ENCODE peak calls at places on chromosomes 6 and 20, in seven cellular contexts. F is vagina, Y is PC-9, I is transverse colon, V is heart right ventricle, R is left lung, G is mammary epithelial cell. N is an unnamed sample.
A peak's percentile ranks its signal among the peaks of the same experiment; 100 is the strongest.

GRCh38 chr20:23551786-23552185 is 16.5 kb downstream of the CST9L start:
- DNase-seq in F (no peak), Y (no peak), V (no peak), I (no peak), G (no peak), R (no peak), N (no peak)

GRCh38 chr6:24126586-24127192 is 674 bp downstream of the NRSN1 start:
- DNase-seq in I (peak; percentile 21), R (no peak), V (peak; percentile 28), G (peak; percentile 40), Y (peak; percentile 43), F (no peak), N (no peak)

GRCh38 chr20:23879811-23880374 is 345 bp upstream of the CST5 start:
- DNase-seq in R (no peak), F (no peak), Y (peak; percentile 96), I (no peak), V (no peak), G (peak; percentile 58), N (no peak)

GRCh38 chr6:110814488-110815259 is 595 bp downstream of the CDK19 start:
- DNase-seq in G (peak; percentile 50), Y (no peak), R (peak; percentile 93), V (peak; percentile 44), I (peak; percentile 61), F (no peak), N (no peak)

GRCh38 chr6:138507977-138508675 is 8.8 kb upstream of the NHSL1 start:
- DNase-seq in G (no peak), R (no peak), F (no peak), V (no peak), Y (no peak), I (peak; percentile 54), N (no peak)

GRCh38 chr20:2696646-2697045 is 4.1 kb downstream of the EBF4 start:
- DNase-seq in V (no peak), G (no peak), Y (no peak), I (no peak), R (no peak), F (peak; percentile 52), N (no peak)

GRCh38 chr20:34269996-34270627 is 28.9 kb downstream of the ASIP start:
- DNase-seq in R (no peak), V (no peak), I (peak; percentile 19), G (no peak), F (no peak), Y (no peak), N (no peak)

GRCh38 chr6:119533603-119534279 is 184.2 kb upstream of the MAN1A1 start:
- DNase-seq in R (no peak), Y (peak; percentile 40), V (no peak), G (peak; percentile 83), F (no peak), I (no peak), N (no peak)

GRCh38 chr6:39166189-39166917 is 51.4 kb upstream of the SAYSD1 start:
- DNase-seq in I (peak; percentile 84), V (peak; percentile 58), G (peak; percentile 33), Y (peak; percentile 64), F (no peak), R (peak; percentile 97), N (peak; percentile 72)

GRCh38 chr20:44805991-44806729 is 4.2 kb downstream of the RIMS4 start:
- DNase-seq in I (no peak), V (peak; percentile 8), Y (no peak), G (no peak), R (peak; percentile 77), F (no peak), N (no peak)

GRCh38 chr20:53216478-53216855 is 244.3 kb downstream of the TSHZ2 start:
- DNase-seq in I (no peak), F (no peak), G (no peak), Y (no peak), R (no peak), V (no peak), N (no peak)

GRCh38 chr20:53047203-53047602 is 75.0 kb downstream of the TSHZ2 start:
- DNase-seq in R (no peak), Y (no peak), V (no peak), G (no peak), F (no peak), I (no peak), N (no peak)

GRCh38 chr6:13307508-13307995 is 20.8 kb downstream of the TBC1D7 start:
- DNase-seq in F (no peak), V (no peak), R (peak; percentile 81), I (no peak), Y (peak; percentile 61), G (peak; percentile 13), N (no peak)

DNA sequence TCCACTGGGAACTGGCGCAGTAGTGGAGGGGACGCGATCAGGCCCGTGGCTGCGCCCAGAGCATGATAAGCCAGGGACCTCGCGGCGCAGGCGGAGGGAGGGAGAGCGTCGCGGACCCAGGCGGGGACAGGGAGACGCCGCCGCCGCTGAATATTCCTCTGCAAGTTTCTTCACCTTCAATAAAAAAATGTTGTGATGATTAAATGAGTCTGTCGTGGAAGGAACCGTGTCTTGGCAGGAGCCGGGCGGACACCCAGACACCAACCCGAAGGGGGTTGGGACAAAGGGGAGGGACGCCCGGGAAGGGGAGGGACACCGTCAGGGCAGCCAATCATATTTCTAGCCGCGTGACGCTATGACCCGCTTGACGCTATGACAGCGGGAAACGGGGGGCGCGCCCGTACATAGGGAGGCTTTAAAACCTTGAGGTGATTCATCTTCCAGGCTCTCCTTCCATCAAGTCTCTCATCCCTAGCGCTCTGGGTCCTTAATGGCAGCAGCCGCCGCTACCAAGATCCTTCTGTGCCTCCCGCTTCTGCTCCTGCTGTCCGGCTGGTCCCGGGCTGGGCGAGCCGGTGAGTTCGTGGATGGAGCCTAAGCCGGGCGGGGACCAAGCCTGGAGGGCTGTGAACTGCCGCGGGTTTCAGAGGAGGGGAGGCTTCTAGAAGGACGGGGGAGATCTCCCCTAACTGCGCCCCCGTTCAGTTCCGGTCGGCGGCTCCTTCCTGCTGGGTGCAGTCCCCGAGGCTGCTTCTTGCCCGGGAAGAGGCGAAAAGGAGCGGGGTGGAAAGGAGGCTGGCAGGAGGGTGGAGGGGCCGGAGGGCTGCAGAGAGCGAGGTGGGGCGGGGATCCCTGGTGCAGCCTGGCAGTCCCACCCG is at the start of gene ULBP2:
- DNase-seq in F (peak; percentile 91), G (peak; percentile 97), Y (peak; percentile 75), V (peak; percentile 91), I (peak; percentile 73), R (peak; percentile 87), N (peak; percentile 92)
- TF ChIP-seq CTCF in F (no peak), G (no peak), Y (no peak), V (no peak), I (no peak), R (no peak), N (no peak)

DNA sequence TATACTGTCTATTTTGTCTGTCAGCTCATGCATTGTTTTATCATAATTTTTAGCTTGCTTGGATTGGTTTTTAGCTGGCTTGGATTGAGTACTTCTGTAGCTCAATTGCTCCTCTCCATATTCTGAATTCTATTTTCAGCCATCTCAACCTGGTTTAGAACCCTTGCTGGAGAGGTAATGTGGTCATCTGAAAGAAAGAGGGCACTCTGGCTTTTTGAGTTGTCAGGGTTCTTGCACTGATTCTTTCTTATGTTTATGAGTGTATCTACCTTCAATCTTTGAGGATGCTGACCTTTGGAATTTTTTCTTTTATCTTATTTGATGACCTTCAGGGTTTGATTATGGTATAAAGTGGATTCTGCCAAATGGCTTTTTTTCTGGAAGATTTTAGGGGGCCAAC is 632.7 kb upstream of the ID4 start:
- DNase-seq in G (no peak), R (no peak), I (no peak), F (no peak), Y (no peak), V (no peak), N (no peak)
- TF ChIP-seq CTCF in G (no peak), R (no peak), I (no peak), F (no peak), Y (peak; percentile 42), V (no peak), N (no peak)

DNA sequence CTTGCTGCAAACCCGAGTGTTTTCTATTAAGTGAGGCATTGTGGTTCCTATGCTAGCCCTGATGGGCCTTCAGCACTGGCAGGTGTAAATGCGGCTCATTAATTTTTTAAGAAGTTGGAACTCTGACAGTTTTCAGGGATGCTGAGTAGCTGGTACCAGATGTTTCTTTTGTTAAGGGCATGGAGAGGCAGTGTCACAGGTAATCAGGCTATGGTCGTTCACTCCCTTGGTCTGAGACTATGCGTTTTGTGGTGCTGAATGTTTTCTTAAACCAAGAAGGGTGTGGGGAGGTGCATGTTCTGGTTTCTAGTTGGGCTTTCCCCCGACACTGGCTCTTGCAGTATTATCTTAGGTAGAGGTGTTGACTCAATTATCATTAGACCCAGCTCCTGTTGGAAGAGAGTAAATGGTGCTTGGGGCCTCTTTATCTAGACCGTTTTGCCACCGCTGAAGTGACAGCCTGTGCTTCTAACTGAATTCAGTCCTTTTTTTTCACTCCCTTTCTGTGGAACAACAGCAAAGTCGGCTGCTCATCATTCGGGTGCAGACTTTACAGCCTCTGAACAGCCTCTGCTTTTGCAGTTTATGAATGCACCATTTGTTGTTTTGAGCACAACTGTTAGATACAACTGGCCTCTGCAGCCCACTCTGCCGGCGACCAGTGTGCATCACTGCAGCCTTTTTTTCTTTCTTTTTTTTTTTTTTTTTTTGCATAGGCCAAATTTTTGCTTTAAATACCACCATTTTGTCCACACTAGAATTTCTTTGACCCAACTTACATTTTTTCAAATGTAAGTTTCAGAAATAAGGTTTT is 35.6 kb downstream of the RREB1 start:
- DNase-seq in F (no peak), I (no peak), G (no peak), R (no peak), Y (no peak), V (no peak), N (no peak)
- TF ChIP-seq CTCF in F (no peak), I (peak; percentile 17), G (no peak), R (no peak), Y (no peak), V (peak; percentile 41), N (no peak)

GRCh38 chr6:57089687-57090457 is at the start of gene ZNF451:
- DNase-seq in G (peak; percentile 97), F (peak; percentile 97), Y (peak; percentile 89), I (peak; percentile 99), V (peak; percentile 99), R (peak; percentile 99), N (peak; percentile 39)
- TF ChIP-seq CTCF in G (no peak), F (no peak), Y (no peak), I (no peak), V (no peak), R (no peak), N (no peak)

GRCh38 chr20:10318625-10319024 is 100.0 kb downstream of the SNAP25 start:
- DNase-seq in G (no peak), Y (no peak), R (no peak), F (no peak), I (no peak), V (no peak), N (no peak)

GRCh38 chr20:10313701-10314100 is 95.1 kb downstream of the SNAP25 start:
- DNase-seq in V (no peak), R (no peak), G (no peak), I (no peak), F (no peak), Y (no peak), N (no peak)

GRCh38 chr20:10314198-10314597 is 95.6 kb downstream of the SNAP25 start:
- DNase-seq in Y (no peak), V (no peak), I (no peak), R (no peak), F (no peak), G (no peak), N (no peak)

GRCh38 chr20:10315138-10315537 is 96.5 kb downstream of the SNAP25 start:
- DNase-seq in R (no peak), I (no peak), Y (no peak), V (no peak), F (no peak), G (no peak), N (no peak)

GRCh38 chr20:10316582-10316981 is 98.0 kb downstream of the SNAP25 start:
- DNase-seq in Y (no peak), V (no peak), F (no peak), I (no peak), R (no peak), G (no peak), N (no peak)
- TF ChIP-seq CTCF in Y (peak; percentile 44), V (peak; percentile 39), F (no peak), I (no peak), R (no peak), G (peak; percentile 22), N (peak; percentile 45)